ENCODE peak calls at places on chromosome 4, in six cellular contexts. One of them, this sample, is unnamed. For H3K4me1, the result is how much of the 10 kb centered on the place peaks cover.

GRCh38 chr4:646460-646859 is 21.1 kb downstream of the PDE6B start:
- DNase-seq in lower lobe of right lung: peak
- DNase-seq in pancreas: no peak
- DNase-seq in BE2C: peak
- DNase-seq in left ventricle myocardium inferior: no peak
- DNase-seq in tibial artery: no peak
- DNase-seq in this sample: no peak

GRCh38 chr4:128241425-128241913 is 46.1 kb downstream of the PGRMC2 start:
- DNase-seq in lower lobe of right lung: no peak
- DNase-seq in pancreas: no peak
- DNase-seq in BE2C: peak
- DNase-seq in left ventricle myocardium inferior: no peak
- DNase-seq in tibial artery: no peak
- DNase-seq in this sample: no peak

GRCh38 chr4:89312066-89312465 is 4.5 kb upstream of the GPRIN3 start:
- DNase-seq in lower lobe of right lung: no peak
- DNase-seq in pancreas: no peak
- DNase-seq in BE2C: no peak
- DNase-seq in left ventricle myocardium inferior: no peak
- DNase-seq in tibial artery: no peak
- DNase-seq in this sample: no peak

GRCh38 chr4:89056953-89057398 is at the start of gene FAM13A:
- DNase-seq in lower lobe of right lung: peak
- DNase-seq in pancreas: peak
- DNase-seq in BE2C: peak
- DNase-seq in left ventricle myocardium inferior: peak
- DNase-seq in tibial artery: peak
- DNase-seq in this sample: peak

GRCh38 chr4:86108834-86109233 is 251.0 kb downstream of the MAPK10 start:
- DNase-seq in lower lobe of right lung: no peak
- DNase-seq in pancreas: no peak
- DNase-seq in BE2C: no peak
- DNase-seq in left ventricle myocardium inferior: no peak
- DNase-seq in tibial artery: no peak
- DNase-seq in this sample: no peak

GRCh38 chr4:6732441-6733357 is 16.7 kb downstream of the BLOC1S4 start:
- DNase-seq in lower lobe of right lung: peak
- DNase-seq in pancreas: no peak
- DNase-seq in BE2C: no peak
- DNase-seq in left ventricle myocardium inferior: peak
- DNase-seq in tibial artery: peak
- DNase-seq in this sample: peak

GRCh38 chr4:6049972-6050371 is 31.7 kb upstream of the C4orf50 start:
- DNase-seq in lower lobe of right lung: no peak
- DNase-seq in pancreas: no peak
- DNase-seq in BE2C: no peak
- DNase-seq in left ventricle myocardium inferior: no peak
- DNase-seq in tibial artery: no peak
- DNase-seq in this sample: no peak

GRCh38 chr4:121219222-121219621 is 55.1 kb upstream of the TNIP3 start:
- DNase-seq in lower lobe of right lung: no peak
- DNase-seq in pancreas: no peak
- DNase-seq in BE2C: no peak
- DNase-seq in left ventricle myocardium inferior: no peak
- DNase-seq in tibial artery: no peak
- DNase-seq in this sample: no peak

GRCh38 chr4:112222219-112222955 is 9.2 kb upstream of the AP1AR start:
- DNase-seq in lower lobe of right lung: no peak
- DNase-seq in pancreas: no peak
- DNase-seq in BE2C: no peak
- DNase-seq in left ventricle myocardium inferior: no peak
- DNase-seq in tibial artery: no peak
- DNase-seq in this sample: no peak

GRCh38 chr4:44861756-44862155 is 135.4 kb upstream of the GNPDA2 start:
- DNase-seq in lower lobe of right lung: no peak
- DNase-seq in pancreas: no peak
- DNase-seq in BE2C: no peak
- DNase-seq in left ventricle myocardium inferior: no peak
- DNase-seq in tibial artery: no peak
- DNase-seq in this sample: no peak

GRCh38 chr4:8198906-8199593 is at the start of gene SH3TC1:
- DNase-seq in lower lobe of right lung: peak
- DNase-seq in pancreas: peak
- DNase-seq in BE2C: peak
- DNase-seq in left ventricle myocardium inferior: peak
- DNase-seq in tibial artery: peak
- DNase-seq in this sample: peak

GRCh38 chr4:22614114-22614513 is 78.6 kb upstream of the GBA3 start:
- DNase-seq in lower lobe of right lung: no peak
- DNase-seq in pancreas: no peak
- DNase-seq in BE2C: no peak
- DNase-seq in left ventricle myocardium inferior: no peak
- DNase-seq in tibial artery: no peak
- DNase-seq in this sample: no peak

GRCh38 chr4:130125468-130125867 is 1029.5 kb downstream of the C4orf33 start:
- DNase-seq in lower lobe of right lung: no peak
- DNase-seq in pancreas: no peak
- DNase-seq in BE2C: no peak
- DNase-seq in left ventricle myocardium inferior: no peak
- DNase-seq in tibial artery: no peak
- DNase-seq in this sample: no peak

GRCh38 chr4:38009421-38009820 is 49.2 kb downstream of the PTTG2 start:
- DNase-seq in lower lobe of right lung: no peak
- DNase-seq in pancreas: no peak
- DNase-seq in BE2C: no peak
- DNase-seq in left ventricle myocardium inferior: no peak
- DNase-seq in tibial artery: no peak
- DNase-seq in this sample: no peak

GRCh38 chr4:17544205-17544604 is 29.2 kb downstream of the CLRN2 start:
- DNase-seq in lower lobe of right lung: no peak
- DNase-seq in pancreas: no peak
- DNase-seq in BE2C: no peak
- DNase-seq in left ventricle myocardium inferior: no peak
- DNase-seq in tibial artery: no peak
- DNase-seq in this sample: no peak

GRCh38 chr4:11632015-11632414 is 203.3 kb upstream of the HS3ST1 start:
- DNase-seq in lower lobe of right lung: no peak
- DNase-seq in pancreas: no peak
- DNase-seq in BE2C: no peak
- DNase-seq in left ventricle myocardium inferior: no peak
- DNase-seq in tibial artery: no peak
- DNase-seq in this sample: no peak

GRCh38 chr4:3792813-3793212 is 26.6 kb downstream of the ADRA2C start:
- DNase-seq in lower lobe of right lung: peak
- DNase-seq in pancreas: no peak
- DNase-seq in BE2C: peak
- DNase-seq in left ventricle myocardium inferior: no peak
- DNase-seq in tibial artery: no peak
- DNase-seq in this sample: no peak

GRCh38 chr4:164803702-164804101 is 49.8 kb downstream of the SMIM31 start:
- DNase-seq in lower lobe of right lung: no peak
- DNase-seq in pancreas: no peak
- DNase-seq in BE2C: no peak
- DNase-seq in left ventricle myocardium inferior: no peak
- DNase-seq in tibial artery: no peak
- DNase-seq in this sample: no peak

GRCh38 chr4:78569291-78569821 is 17.8 kb downstream of the ANXA3 start:
- DNase-seq in lower lobe of right lung: no peak
- DNase-seq in pancreas: peak
- DNase-seq in BE2C: no peak
- DNase-seq in left ventricle myocardium inferior: no peak
- DNase-seq in tibial artery: no peak
- DNase-seq in this sample: no peak

GRCh38 chr4:5979981-5980380 is 38.2 kb downstream of the C4orf50 start:
- DNase-seq in lower lobe of right lung: no peak
- DNase-seq in pancreas: no peak
- DNase-seq in BE2C: peak
- DNase-seq in left ventricle myocardium inferior: no peak
- DNase-seq in tibial artery: peak
- DNase-seq in this sample: no peak

GRCh38 chr4:112109455-112110425 is 35.5 kb upstream of the FAM241A start:
- DNase-seq in lower lobe of right lung: no peak
- DNase-seq in pancreas: no peak
- DNase-seq in BE2C: no peak
- DNase-seq in left ventricle myocardium inferior: no peak
- DNase-seq in tibial artery: no peak
- DNase-seq in this sample: no peak

GRCh38 chr4:173855015-173855414 is 325.0 kb upstream of the HAND2 start:
- DNase-seq in lower lobe of right lung: no peak
- DNase-seq in pancreas: no peak
- DNase-seq in BE2C: no peak
- DNase-seq in left ventricle myocardium inferior: no peak
- DNase-seq in tibial artery: no peak
- DNase-seq in this sample: no peak

GRCh38 chr4:67522851-67523671 is 22.2 kb downstream of the CENPC start:
- DNase-seq in lower lobe of right lung: no peak
- DNase-seq in pancreas: no peak
- DNase-seq in BE2C: no peak
- DNase-seq in left ventricle myocardium inferior: no peak
- DNase-seq in tibial artery: no peak
- DNase-seq in this sample: no peak

GRCh38 chr4:85769009-85769408 is 294.1 kb downstream of the ARHGAP24 start:
- DNase-seq in lower lobe of right lung: no peak
- DNase-seq in pancreas: no peak
- DNase-seq in BE2C: no peak
- DNase-seq in left ventricle myocardium inferior: no peak
- DNase-seq in tibial artery: no peak
- DNase-seq in this sample: no peak

GRCh38 chr4:102120846-102121245 is 224.4 kb downstream of the SLC39A8 start:
- DNase-seq in lower lobe of right lung: no peak
- DNase-seq in pancreas: no peak
- DNase-seq in BE2C: no peak
- DNase-seq in left ventricle myocardium inferior: no peak
- DNase-seq in tibial artery: no peak
- DNase-seq in this sample: no peak

GRCh38 chr4:70778888-70779422 is 57.2 kb downstream of the RUFY3 start:
- DNase-seq in lower lobe of right lung: no peak
- DNase-seq in pancreas: no peak
- DNase-seq in BE2C: no peak
- DNase-seq in left ventricle myocardium inferior: no peak
- DNase-seq in tibial artery: no peak
- DNase-seq in this sample: no peak

GRCh38 chr4:171956678-171957077 is 143.5 kb downstream of the GALNTL6 start:
- DNase-seq in lower lobe of right lung: no peak
- DNase-seq in pancreas: no peak
- DNase-seq in BE2C: no peak
- DNase-seq in left ventricle myocardium inferior: no peak
- DNase-seq in tibial artery: no peak
- DNase-seq in this sample: no peak

GRCh38 chr4:48668254-48669017 is 111.6 kb downstream of the FRYL start:
- DNase-seq in lower lobe of right lung: no peak
- DNase-seq in pancreas: no peak
- DNase-seq in BE2C: no peak
- DNase-seq in left ventricle myocardium inferior: no peak
- DNase-seq in tibial artery: no peak
- DNase-seq in this sample: no peak

GRCh38 chr4:48669086-48669485 is 111.0 kb downstream of the FRYL start:
- DNase-seq in lower lobe of right lung: no peak
- DNase-seq in pancreas: no peak
- DNase-seq in BE2C: no peak
- DNase-seq in left ventricle myocardium inferior: no peak
- DNase-seq in tibial artery: no peak
- DNase-seq in this sample: no peak

GRCh38 chr4:48665555-48666186 is 114.4 kb downstream of the FRYL start:
- DNase-seq in lower lobe of right lung: no peak
- DNase-seq in pancreas: no peak
- DNase-seq in BE2C: no peak
- DNase-seq in left ventricle myocardium inferior: no peak
- DNase-seq in tibial artery: no peak
- DNase-seq in this sample: no peak

GRCh38 chr4:48664938-48665337 is 115.1 kb downstream of the FRYL start:
- DNase-seq in lower lobe of right lung: no peak
- DNase-seq in pancreas: no peak
- DNase-seq in BE2C: no peak
- DNase-seq in left ventricle myocardium inferior: no peak
- DNase-seq in tibial artery: no peak
- DNase-seq in this sample: no peak

DNA sequence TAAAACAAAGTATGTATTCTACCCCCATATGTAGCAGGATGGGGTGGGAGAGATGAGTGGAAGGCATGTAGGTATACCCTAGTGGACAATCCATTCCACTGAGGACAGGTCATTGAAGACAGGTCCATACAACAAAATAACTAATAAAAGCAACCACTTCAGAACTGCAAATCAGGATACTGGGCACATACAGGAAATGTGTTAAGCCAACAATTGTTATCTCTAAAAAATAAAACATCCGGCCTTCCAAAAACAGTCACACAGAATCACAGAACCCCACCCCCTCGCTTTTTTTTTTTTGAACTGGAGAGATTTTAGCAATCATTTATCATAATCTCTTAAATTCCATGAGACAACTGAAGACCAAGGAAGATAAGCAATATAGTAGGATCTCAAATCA is 112.9 kb downstream of the FRYL start:
- DNase-seq in lower lobe of right lung: no peak
- DNase-seq in pancreas: no peak
- DNase-seq in BE2C: no peak
- DNase-seq in left ventricle myocardium inferior: no peak
- DNase-seq in tibial artery: no peak
- DNase-seq in this sample: no peak
- H3K4me1 ChIP-seq in lower lobe of right lung: under half
- H3K4me1 ChIP-seq in pancreas: under half
- H3K4me1 ChIP-seq in BE2C: under half
- H3K4me1 ChIP-seq in left ventricle myocardium inferior: half or more
- H3K4me1 ChIP-seq in tibial artery: under half
- H3K4me1 ChIP-seq in this sample: under half

DNA sequence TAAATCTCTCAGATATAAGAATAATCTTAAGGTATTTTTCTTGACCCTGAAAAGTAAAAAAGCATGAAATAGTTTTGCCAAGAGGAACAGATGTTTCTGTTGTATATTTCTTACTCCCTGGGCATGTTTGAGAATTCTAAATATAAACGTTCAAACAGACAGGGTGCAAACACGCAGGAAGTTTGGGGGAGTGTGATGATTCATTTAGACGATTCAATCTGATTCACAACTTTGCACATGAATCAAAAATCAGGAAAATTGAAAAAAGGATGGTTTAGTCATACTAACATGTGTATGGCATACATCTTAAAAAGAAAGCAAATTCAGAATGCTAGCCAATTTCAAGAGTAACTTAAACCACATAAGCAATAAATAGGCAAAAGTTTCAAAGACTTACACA is 340.3 kb upstream of the GRID2 start:
- DNase-seq in lower lobe of right lung: no peak
- DNase-seq in pancreas: no peak
- DNase-seq in BE2C: no peak
- DNase-seq in left ventricle myocardium inferior: no peak
- DNase-seq in tibial artery: no peak
- DNase-seq in this sample: no peak
- H3K4me1 ChIP-seq in lower lobe of right lung: under half
- H3K4me1 ChIP-seq in pancreas: under half
- H3K4me1 ChIP-seq in BE2C: under half
- H3K4me1 ChIP-seq in left ventricle myocardium inferior: under half
- H3K4me1 ChIP-seq in tibial artery: under half
- H3K4me1 ChIP-seq in this sample: under half

GRCh38 chr4:108113229-108113628 is 55.5 kb downstream of the LEF1 start:
- DNase-seq in lower lobe of right lung: no peak
- DNase-seq in pancreas: no peak
- DNase-seq in BE2C: no peak
- DNase-seq in left ventricle myocardium inferior: no peak
- DNase-seq in tibial artery: no peak
- DNase-seq in this sample: no peak
- H3K4me1 ChIP-seq in lower lobe of right lung: under half
- H3K4me1 ChIP-seq in pancreas: under half
- H3K4me1 ChIP-seq in BE2C: under half
- H3K4me1 ChIP-seq in left ventricle myocardium inferior: under half
- H3K4me1 ChIP-seq in tibial artery: under half
- H3K4me1 ChIP-seq in this sample: under half

GRCh38 chr4:147736458-147736857 is 4.6 kb downstream of the ARHGAP10 start:
- DNase-seq in lower lobe of right lung: no peak
- DNase-seq in pancreas: no peak
- DNase-seq in BE2C: no peak
- DNase-seq in left ventricle myocardium inferior: no peak
- DNase-seq in tibial artery: no peak
- DNase-seq in this sample: no peak
- H3K4me1 ChIP-seq in lower lobe of right lung: under half
- H3K4me1 ChIP-seq in pancreas: under half
- H3K4me1 ChIP-seq in BE2C: under half
- H3K4me1 ChIP-seq in left ventricle myocardium inferior: half or more
- H3K4me1 ChIP-seq in tibial artery: under half
- H3K4me1 ChIP-seq in this sample: under half

This sample was measured in Peyer's patch.